ENCODE peak calls at places on chromosomes 7 and 10, in eight cellular contexts. One of them, this sample, is unnamed.

GRCh38 chr7:87993269-87993668 is 59.2 kb downstream of the ADAM22 start:
- DNase-seq in dorsolateral prefrontal cortex: no peak
- DNase-seq in B cell: no peak
- DNase-seq in cardiac muscle cell: no peak
- DNase-seq in breast epithelium: no peak
- DNase-seq in mesothelial cell of epicardium: no peak
- DNase-seq in GM10248: no peak
- DNase-seq in IMR-90: no peak
- DNase-seq in this sample: no peak

GRCh38 chr7:1323178-1324027 is 90.7 kb downstream of the UNCX start:
- DNase-seq in breast epithelium: no peak
- DNase-seq in IMR-90: no peak
- DNase-seq in GM10248: no peak
- DNase-seq in mesothelial cell of epicardium: no peak
- DNase-seq in cardiac muscle cell: peak
- DNase-seq in B cell: no peak
- DNase-seq in dorsolateral prefrontal cortex: no peak
- DNase-seq in this sample: no peak

GRCh38 chr7:37097983-37098382 is 350.7 kb downstream of the ELMO1 start:
- DNase-seq in dorsolateral prefrontal cortex: no peak
- DNase-seq in mesothelial cell of epicardium: no peak
- DNase-seq in cardiac muscle cell: no peak
- DNase-seq in GM10248: no peak
- DNase-seq in breast epithelium: no peak
- DNase-seq in IMR-90: no peak
- DNase-seq in B cell: no peak
- DNase-seq in this sample: no peak

GRCh38 chr7:150959739-150960734 is 18.1 kb downstream of the KCNH2 start:
- DNase-seq in IMR-90: no peak
- DNase-seq in breast epithelium: no peak
- DNase-seq in mesothelial cell of epicardium: no peak
- DNase-seq in B cell: no peak
- DNase-seq in cardiac muscle cell: peak
- DNase-seq in dorsolateral prefrontal cortex: no peak
- DNase-seq in GM10248: no peak
- DNase-seq in this sample: no peak

GRCh38 chr10:42952358-42952757 is 124.5 kb upstream of the RET start:
- DNase-seq in dorsolateral prefrontal cortex: peak
- DNase-seq in cardiac muscle cell: no peak
- DNase-seq in B cell: no peak
- DNase-seq in breast epithelium: peak
- DNase-seq in IMR-90: no peak
- DNase-seq in GM10248: no peak
- DNase-seq in mesothelial cell of epicardium: peak
- DNase-seq in this sample: peak

GRCh38 chr7:340979-341694 is 51.2 kb downstream of the FOXL3 start:
- DNase-seq in B cell: no peak
- DNase-seq in GM10248: no peak
- DNase-seq in breast epithelium: no peak
- DNase-seq in dorsolateral prefrontal cortex: no peak
- DNase-seq in mesothelial cell of epicardium: no peak
- DNase-seq in cardiac muscle cell: no peak
- DNase-seq in IMR-90: no peak
- DNase-seq in this sample: no peak

GRCh38 chr7:18648849-18649758 is 153.6 kb downstream of the HDAC9 start:
- DNase-seq in cardiac muscle cell: no peak
- DNase-seq in IMR-90: peak
- DNase-seq in dorsolateral prefrontal cortex: no peak
- DNase-seq in B cell: no peak
- DNase-seq in mesothelial cell of epicardium: no peak
- DNase-seq in breast epithelium: no peak
- DNase-seq in GM10248: no peak
- DNase-seq in this sample: no peak

GRCh38 chr10:30186371-30186875 is 127.0 kb upstream of the JCAD start:
- DNase-seq in GM10248: no peak
- DNase-seq in cardiac muscle cell: no peak
- DNase-seq in dorsolateral prefrontal cortex: no peak
- DNase-seq in B cell: no peak
- DNase-seq in IMR-90: no peak
- DNase-seq in mesothelial cell of epicardium: no peak
- DNase-seq in breast epithelium: no peak
- DNase-seq in this sample: no peak

GRCh38 chr10:114565066-114565465 is 93.0 kb downstream of the ABLIM1 start:
- DNase-seq in mesothelial cell of epicardium: no peak
- DNase-seq in GM10248: no peak
- DNase-seq in IMR-90: peak
- DNase-seq in cardiac muscle cell: no peak
- DNase-seq in dorsolateral prefrontal cortex: no peak
- DNase-seq in breast epithelium: no peak
- DNase-seq in B cell: no peak
- DNase-seq in this sample: peak

GRCh38 chr10:120437541-120437940 is 19.5 kb upstream of the PLPP4 start:
- DNase-seq in GM10248: no peak
- DNase-seq in mesothelial cell of epicardium: no peak
- DNase-seq in dorsolateral prefrontal cortex: no peak
- DNase-seq in B cell: no peak
- DNase-seq in IMR-90: no peak
- DNase-seq in cardiac muscle cell: no peak
- DNase-seq in breast epithelium: no peak
- DNase-seq in this sample: no peak

GRCh38 chr10:120432209-120432608 is 24.8 kb upstream of the PLPP4 start:
- DNase-seq in breast epithelium: no peak
- DNase-seq in B cell: no peak
- DNase-seq in GM10248: no peak
- DNase-seq in mesothelial cell of epicardium: no peak
- DNase-seq in IMR-90: no peak
- DNase-seq in cardiac muscle cell: no peak
- DNase-seq in dorsolateral prefrontal cortex: no peak
- DNase-seq in this sample: peak

GRCh38 chr10:120431356-120431755 is 25.7 kb upstream of the PLPP4 start:
- DNase-seq in B cell: no peak
- DNase-seq in breast epithelium: no peak
- DNase-seq in dorsolateral prefrontal cortex: no peak
- DNase-seq in GM10248: no peak
- DNase-seq in cardiac muscle cell: no peak
- DNase-seq in IMR-90: no peak
- DNase-seq in mesothelial cell of epicardium: no peak
- DNase-seq in this sample: no peak

GRCh38 chr10:120433176-120433575 is 23.9 kb upstream of the PLPP4 start:
- DNase-seq in GM10248: no peak
- DNase-seq in dorsolateral prefrontal cortex: no peak
- DNase-seq in breast epithelium: no peak
- DNase-seq in cardiac muscle cell: no peak
- DNase-seq in mesothelial cell of epicardium: no peak
- DNase-seq in IMR-90: no peak
- DNase-seq in B cell: no peak
- DNase-seq in this sample: no peak

GRCh38 chr10:120436431-120437142 is 20.4 kb upstream of the PLPP4 start:
- DNase-seq in IMR-90: no peak
- DNase-seq in dorsolateral prefrontal cortex: no peak
- DNase-seq in mesothelial cell of epicardium: no peak
- DNase-seq in B cell: no peak
- DNase-seq in cardiac muscle cell: no peak
- DNase-seq in GM10248: no peak
- DNase-seq in breast epithelium: no peak
- DNase-seq in this sample: peak
- TF ChIP-seq CTCF in IMR-90: no peak
- TF ChIP-seq CTCF in dorsolateral prefrontal cortex: no peak
- TF ChIP-seq CTCF in mesothelial cell of epicardium: no peak
- TF ChIP-seq CTCF in B cell: no peak
- TF ChIP-seq CTCF in cardiac muscle cell: peak
- TF ChIP-seq CTCF in GM10248: no peak
- TF ChIP-seq CTCF in breast epithelium: no peak
- TF ChIP-seq CTCF in this sample: peak

GRCh38 chr7:44847920-44848634 is at the start of gene H2AZ2:
- DNase-seq in breast epithelium: peak
- DNase-seq in mesothelial cell of epicardium: peak
- DNase-seq in dorsolateral prefrontal cortex: peak
- DNase-seq in cardiac muscle cell: peak
- DNase-seq in B cell: peak
- DNase-seq in IMR-90: peak
- DNase-seq in GM10248: peak
- DNase-seq in this sample: peak
- TF ChIP-seq CTCF in breast epithelium: peak
- TF ChIP-seq CTCF in mesothelial cell of epicardium: peak
- TF ChIP-seq CTCF in dorsolateral prefrontal cortex: no peak
- TF ChIP-seq CTCF in cardiac muscle cell: no peak
- TF ChIP-seq CTCF in B cell: peak
- TF ChIP-seq CTCF in IMR-90: no peak
- TF ChIP-seq CTCF in GM10248: no peak
- TF ChIP-seq CTCF in this sample: peak

DNA sequence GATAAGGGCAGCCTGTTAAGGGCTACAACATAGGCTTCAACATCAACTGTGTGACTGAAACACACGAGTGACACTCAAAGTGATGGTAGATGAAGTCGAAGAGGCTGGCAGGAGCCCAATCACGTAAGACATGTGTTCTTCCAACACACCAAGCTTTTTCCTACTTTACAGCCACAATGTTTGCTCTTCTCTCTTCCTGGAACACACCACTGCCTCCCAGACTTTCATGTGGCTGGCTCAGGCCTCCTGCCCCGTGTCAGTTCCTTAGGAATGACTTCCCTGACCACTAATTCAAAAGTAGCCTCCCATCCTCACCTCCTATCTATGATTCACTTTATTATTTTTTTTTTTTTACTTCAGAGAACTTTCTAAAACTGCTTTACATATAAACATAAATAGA is 209.2 kb downstream of the GPAM start:
- DNase-seq in dorsolateral prefrontal cortex: no peak
- DNase-seq in B cell: no peak
- DNase-seq in breast epithelium: no peak
- DNase-seq in IMR-90: no peak
- DNase-seq in cardiac muscle cell: no peak
- DNase-seq in GM10248: no peak
- DNase-seq in mesothelial cell of epicardium: no peak
- DNase-seq in this sample: no peak
- TF ChIP-seq CTCF in dorsolateral prefrontal cortex: no peak
- TF ChIP-seq CTCF in B cell: no peak
- TF ChIP-seq CTCF in breast epithelium: no peak
- TF ChIP-seq CTCF in IMR-90: no peak
- TF ChIP-seq CTCF in cardiac muscle cell: no peak
- TF ChIP-seq CTCF in GM10248: no peak
- TF ChIP-seq CTCF in mesothelial cell of epicardium: no peak
- TF ChIP-seq CTCF in this sample: no peak

DNA sequence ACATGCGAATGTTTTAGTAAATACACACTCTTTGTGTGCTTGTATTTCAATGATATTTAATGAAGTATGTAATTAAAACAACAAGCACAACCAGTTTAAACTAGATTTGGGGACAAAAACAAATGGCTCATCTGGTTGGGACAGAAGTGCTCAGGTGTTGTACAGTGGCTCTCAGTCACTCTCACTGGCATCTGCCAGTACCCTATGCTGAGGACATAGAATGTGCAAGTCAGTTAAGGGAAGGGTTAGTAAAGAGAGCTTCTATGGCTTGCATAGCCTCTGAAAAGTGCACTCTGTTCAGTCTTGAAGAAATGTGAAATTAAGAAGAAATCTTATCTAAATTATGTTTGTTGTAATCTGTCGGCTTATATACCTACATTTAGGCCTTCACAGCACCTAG is 183.0 kb downstream of the LRRC4 start:
- DNase-seq in B cell: no peak
- DNase-seq in mesothelial cell of epicardium: no peak
- DNase-seq in cardiac muscle cell: no peak
- DNase-seq in breast epithelium: no peak
- DNase-seq in GM10248: no peak
- DNase-seq in IMR-90: no peak
- DNase-seq in dorsolateral prefrontal cortex: no peak
- DNase-seq in this sample: no peak
- TF ChIP-seq CTCF in B cell: no peak
- TF ChIP-seq CTCF in mesothelial cell of epicardium: no peak
- TF ChIP-seq CTCF in cardiac muscle cell: no peak
- TF ChIP-seq CTCF in breast epithelium: no peak
- TF ChIP-seq CTCF in GM10248: no peak
- TF ChIP-seq CTCF in IMR-90: no peak
- TF ChIP-seq CTCF in dorsolateral prefrontal cortex: no peak
- TF ChIP-seq CTCF in this sample: no peak

DNA sequence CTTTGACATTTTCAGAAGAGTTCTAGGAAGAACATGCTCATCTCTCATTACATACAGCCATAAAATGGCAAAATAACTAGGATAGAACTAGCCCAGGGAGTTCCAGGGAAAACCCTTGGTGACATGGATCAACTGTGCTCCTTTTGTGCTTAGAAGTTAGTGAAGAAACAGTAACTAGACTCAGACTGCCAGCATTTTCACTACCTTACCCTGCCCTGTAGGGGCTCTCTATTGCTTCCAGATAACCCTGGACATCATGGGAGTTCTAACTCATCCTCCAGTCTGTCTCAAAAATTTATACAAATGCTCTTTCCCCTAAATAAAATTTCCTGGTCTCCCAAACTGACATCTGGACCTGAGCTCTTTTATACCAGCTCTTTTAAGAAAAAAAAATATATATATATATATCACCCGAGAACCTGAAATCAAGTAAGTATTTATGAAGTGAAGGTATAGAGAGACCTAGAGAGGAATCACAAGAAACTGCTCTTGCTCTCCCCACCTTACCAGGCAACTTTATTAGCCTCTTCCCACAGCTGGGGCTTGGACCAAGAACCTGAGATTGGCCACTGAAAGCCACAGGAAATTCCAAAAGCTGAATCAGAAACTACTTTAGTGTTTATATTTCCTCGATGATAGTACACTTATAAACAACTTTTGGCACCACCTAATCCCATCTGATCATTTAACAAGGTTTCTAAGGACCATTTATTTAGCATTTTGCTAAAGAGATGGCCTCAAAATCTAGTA is 101.4 kb downstream of the RELN start:
- DNase-seq in dorsolateral prefrontal cortex: no peak
- DNase-seq in GM10248: no peak
- DNase-seq in cardiac muscle cell: no peak
- DNase-seq in IMR-90: peak
- DNase-seq in B cell: no peak
- DNase-seq in breast epithelium: no peak
- DNase-seq in mesothelial cell of epicardium: no peak
- DNase-seq in this sample: no peak
- TF ChIP-seq CTCF in dorsolateral prefrontal cortex: no peak
- TF ChIP-seq CTCF in GM10248: no peak
- TF ChIP-seq CTCF in cardiac muscle cell: no peak
- TF ChIP-seq CTCF in IMR-90: peak
- TF ChIP-seq CTCF in B cell: no peak
- TF ChIP-seq CTCF in breast epithelium: no peak
- TF ChIP-seq CTCF in mesothelial cell of epicardium: no peak
- TF ChIP-seq CTCF in this sample: no peak

GRCh38 chr7:50534690-50535290 is 30.4 kb downstream of the DDC start:
- DNase-seq in IMR-90: peak
- DNase-seq in dorsolateral prefrontal cortex: no peak
- DNase-seq in GM10248: no peak
- DNase-seq in cardiac muscle cell: peak
- DNase-seq in B cell: no peak
- DNase-seq in breast epithelium: no peak
- DNase-seq in mesothelial cell of epicardium: no peak
- DNase-seq in this sample: peak
- TF ChIP-seq CTCF in IMR-90: no peak
- TF ChIP-seq CTCF in dorsolateral prefrontal cortex: no peak
- TF ChIP-seq CTCF in GM10248: no peak
- TF ChIP-seq CTCF in cardiac muscle cell: peak
- TF ChIP-seq CTCF in B cell: no peak
- TF ChIP-seq CTCF in breast epithelium: no peak
- TF ChIP-seq CTCF in mesothelial cell of epicardium: no peak
- TF ChIP-seq CTCF in this sample: peak

This sample was measured in HFFc6.